ENCODE peak calls at places on chromosomes 7 and 10, in six cellular contexts. O is HFFc6, Q is colonic mucosa, U is foreskin fibroblast, C is sigmoid colon, B is stomach. I is an unnamed sample.

GRCh38 chr7:141590666-141591065 is 39.5 kb downstream of the AGK start:
- DNase-seq in B (no peak), O (no peak), C (no peak), Q (no peak), U (no peak), I (no peak)

GRCh38 chr7:107689553-107689952 is 28.9 kb downstream of the SLC26A4 start:
- DNase-seq in C (no peak), B (no peak), O (no peak), Q (no peak), U (no peak), I (no peak)

GRCh38 chr10:32065871-32066270 is 9.6 kb upstream of the KIF5B start:
- DNase-seq in B (no peak), O (peak), U (peak), C (no peak), Q (no peak), I (no peak)

GRCh38 chr7:14759785-14760184 is 142.8 kb downstream of the DGKB start:
- DNase-seq in B (no peak), O (no peak), Q (no peak), U (no peak), C (no peak), I (no peak)

GRCh38 chr7:158072889-158073730 is 514.5 kb downstream of the PTPRN2 start:
- DNase-seq in B (no peak), U (no peak), O (no peak), Q (no peak), C (peak), I (no peak)

GRCh38 chr7:31061185-31061584 is 9.1 kb downstream of the ADCYAP1R1 start:
- DNase-seq in B (no peak), C (no peak), U (no peak), O (no peak), Q (no peak), I (no peak)

GRCh38 chr7:48035967-48036478 is 680 bp downstream of the C7orf57 start:
- DNase-seq in Q (peak), B (no peak), O (peak), U (no peak), C (peak), I (no peak)

GRCh38 chr10:106111241-106111640 is 1053.3 kb downstream of the SORCS1 start:
- DNase-seq in B (no peak), O (no peak), Q (no peak), C (no peak), U (peak), I (no peak)

GRCh38 chr10:29692121-29692539 is 57.4 kb upstream of the SVIL start:
- DNase-seq in Q (no peak), B (no peak), U (peak), C (no peak), O (no peak), I (no peak)

GRCh38 chr10:32771217-32771616 is 186.8 kb downstream of the ITGB1 start:
- DNase-seq in U (no peak), C (no peak), Q (no peak), B (no peak), O (no peak), I (no peak)

GRCh38 chr10:60549686-60550085 is 160.0 kb upstream of the ANK3 start:
- DNase-seq in O (no peak), Q (no peak), C (no peak), B (no peak), U (no peak), I (no peak)

GRCh38 chr10:112209534-112210200 is 26.1 kb upstream of the GPAM start:
- DNase-seq in Q (no peak), C (no peak), U (no peak), B (no peak), O (peak), I (no peak)

GRCh38 chr7:131753620-131754222 is 197.3 kb upstream of the PODXL start:
- DNase-seq in U (no peak), C (no peak), B (no peak), Q (no peak), O (no peak), I (peak)
- TF ChIP-seq CTCF in U (peak), C (no peak), B (no peak), Q (no peak), O (peak), I (no peak)

DNA sequence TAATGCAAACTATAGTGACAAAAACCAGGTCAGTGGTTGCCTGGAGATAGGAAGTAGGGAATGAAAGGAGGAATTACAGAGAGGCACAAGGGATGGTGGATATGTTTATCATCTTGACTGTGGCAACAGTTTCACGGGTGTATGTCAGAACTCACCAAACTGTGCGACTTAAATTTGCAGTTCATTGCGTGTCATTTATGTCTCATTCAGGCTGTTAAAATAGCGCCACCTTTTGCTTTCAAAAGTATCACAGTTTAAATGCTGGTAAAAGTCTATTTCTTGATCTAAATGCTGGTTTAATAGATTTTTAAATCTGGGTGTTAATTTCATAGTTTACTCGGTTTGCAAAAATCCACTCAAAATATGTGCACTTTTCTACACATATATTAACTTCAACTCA is 51.0 kb downstream of the PTTG1IP2 start:
- DNase-seq in U (no peak), B (no peak), Q (no peak), C (no peak), O (peak), I (no peak)
- TF ChIP-seq CTCF in U (no peak), B (no peak), Q (peak), C (no peak), O (peak), I (no peak)

GRCh38 chr10:6838118-6838517 is 258.0 kb upstream of the PRKCQ start:
- DNase-seq in U (no peak), C (no peak), O (no peak), B (no peak), Q (no peak), I (no peak)
- TF ChIP-seq CTCF in U (no peak), C (no peak), O (no peak), B (no peak), Q (no peak), I (no peak)

GRCh38 chr7:55536619-55537457 is 35.5 kb downstream of the VOPP1 start:
- DNase-seq in C (no peak), B (no peak), U (no peak), O (no peak), Q (no peak), I (no peak)
- TF ChIP-seq CTCF in C (no peak), B (no peak), U (no peak), O (peak), Q (no peak), I (no peak)

DNA sequence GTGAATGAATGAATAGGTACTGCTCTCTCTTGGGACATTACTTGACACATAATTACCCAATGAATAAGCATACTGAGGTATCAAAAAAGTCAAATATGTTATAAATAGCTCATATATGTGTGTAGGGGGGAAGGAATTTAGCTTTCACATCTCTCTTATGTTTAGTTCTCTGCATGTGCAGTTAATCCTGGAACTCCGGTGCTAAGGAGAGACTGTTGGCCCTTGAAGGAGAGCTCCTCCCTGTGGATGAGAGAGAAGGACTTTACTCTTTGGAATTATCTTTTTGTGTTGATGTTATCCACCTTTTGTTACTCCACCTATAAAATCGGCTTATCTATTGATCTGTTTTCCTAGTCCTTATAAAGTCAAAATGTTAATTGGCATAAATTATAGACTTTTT is 1.2 kb downstream of the CFTR start:
- DNase-seq in Q (peak), C (no peak), O (no peak), U (no peak), B (no peak), I (no peak)
- TF ChIP-seq CTCF in Q (no peak), C (no peak), O (no peak), U (no peak), B (no peak), I (no peak)

GRCh38 chr10:113776553-113776952 is 25.1 kb downstream of the PLEKHS1 start:
- DNase-seq in O (no peak), U (no peak), C (no peak), B (no peak), Q (no peak), I (no peak)

GRCh38 chr10:113770346-113770745 is 18.9 kb downstream of the PLEKHS1 start:
- DNase-seq in Q (no peak), B (no peak), C (no peak), U (no peak), O (no peak), I (no peak)

GRCh38 chr10:113780681-113781250 is 29.3 kb downstream of the PLEKHS1 start:
- DNase-seq in O (no peak), U (no peak), B (no peak), C (no peak), Q (no peak), I (no peak)

DNA sequence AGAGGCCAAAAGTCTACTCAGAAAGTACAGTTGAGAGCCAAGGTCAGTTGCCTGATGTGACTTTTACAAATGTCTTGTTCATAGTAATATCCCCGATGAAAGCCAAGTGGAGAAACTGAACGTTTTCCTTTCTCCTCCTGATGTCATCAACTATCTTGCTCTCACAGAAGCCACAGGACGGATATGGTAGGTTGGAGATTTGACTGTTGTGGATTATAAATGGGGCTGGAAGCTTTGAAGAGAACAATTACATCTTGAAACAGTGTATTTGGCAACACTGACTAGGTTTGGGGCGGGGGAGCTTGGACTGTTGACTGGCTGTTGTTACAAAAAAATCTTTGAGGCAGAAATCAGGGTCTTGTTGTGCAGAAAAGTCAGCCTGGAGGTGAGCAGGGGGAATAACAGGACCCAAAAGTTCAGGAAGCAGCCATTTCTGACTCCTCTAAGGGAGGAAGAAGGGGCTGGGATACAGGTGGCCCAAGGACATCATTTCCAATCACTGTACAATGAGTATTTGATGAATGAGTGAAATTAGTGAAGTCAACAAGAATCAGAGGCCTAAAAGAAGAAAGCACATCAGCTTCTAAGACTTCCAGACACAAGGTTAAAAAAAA is 24.3 kb downstream of the PLEKHS1 start:
- DNase-seq in B (no peak), Q (no peak), C (no peak), U (no peak), O (no peak), I (no peak)
- TF ChIP-seq CTCF in B (no peak), Q (no peak), C (no peak), U (no peak), O (peak), I (no peak)

GRCh38 chr10:103695584-103696005 is 159.8 kb downstream of the SH3PXD2A start:
- DNase-seq in O (no peak), U (no peak), B (no peak), C (peak), Q (peak), I (no peak)

GRCh38 chr10:103698266-103698665 is 157.1 kb downstream of the SH3PXD2A start:
- DNase-seq in B (no peak), Q (no peak), U (no peak), O (no peak), C (no peak), I (no peak)

GRCh38 chr10:103697787-103698186 is 157.6 kb downstream of the SH3PXD2A start:
- DNase-seq in B (no peak), O (no peak), Q (no peak), C (no peak), U (no peak), I (no peak)

GRCh38 chr10:103696094-103696410 is 159.3 kb downstream of the SH3PXD2A start:
- DNase-seq in O (no peak), Q (no peak), U (no peak), B (no peak), C (no peak), I (no peak)

DNA sequence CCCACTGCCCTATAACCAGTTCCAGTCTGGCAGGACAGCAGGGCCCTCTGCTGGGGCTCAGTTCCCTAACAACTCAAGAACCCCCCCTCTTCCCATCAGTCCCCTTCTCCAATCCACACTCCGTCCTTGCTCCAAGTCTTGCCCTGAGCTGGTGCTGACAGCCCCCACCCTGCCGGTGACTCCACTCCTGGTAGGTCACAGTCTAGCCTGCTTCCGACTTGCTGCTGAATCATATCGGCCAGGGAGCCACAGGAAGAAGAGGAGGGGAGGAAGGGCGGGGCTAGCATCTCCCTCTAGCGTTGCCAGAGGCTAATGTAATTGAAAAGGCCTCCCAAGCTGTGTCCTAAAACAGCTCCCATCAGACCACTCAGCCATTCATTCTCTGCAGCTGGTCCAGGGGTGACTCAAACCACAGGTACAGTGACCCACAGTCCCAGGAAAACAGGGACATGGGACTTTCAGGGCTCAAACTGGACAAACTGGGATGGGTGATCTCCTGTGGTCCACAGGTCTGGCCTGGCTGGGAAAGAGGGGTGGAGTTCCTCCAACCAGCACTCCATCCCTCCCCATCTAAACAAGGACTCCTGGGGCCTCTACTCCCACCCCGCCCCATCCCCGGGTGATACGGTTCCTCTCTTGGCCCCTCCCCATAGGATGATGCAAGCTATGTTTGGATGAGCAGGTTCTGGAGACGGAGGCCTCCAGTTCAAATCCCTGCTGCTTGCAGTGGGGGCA is 158.8 kb downstream of the SH3PXD2A start:
- DNase-seq in C (peak), Q (peak), U (peak), B (peak), O (peak), I (peak)
- TF ChIP-seq CTCF in C (no peak), Q (peak), U (peak), B (no peak), O (peak), I (no peak)

I was measured in coronary artery.